ENCODE peak calls at places on chromosomes 7 and 10, in eight cellular contexts. One of them, this sample, is unnamed.

GRCh38 chr7:127527561-127527960 is 57.8 kb downstream of the GCC1 start:
- DNase-seq in heart left ventricle: no peak
- DNase-seq in Panc1: no peak
- DNase-seq in foreskin keratinocyte: no peak
- DNase-seq in stomach: no peak
- DNase-seq in nephron progenitor cell: no peak
- DNase-seq in dorsolateral prefrontal cortex: no peak
- DNase-seq in gastrocnemius medialis: no peak
- DNase-seq in this sample: no peak

GRCh38 chr10:102072867-102073527 is 7.8 kb downstream of the HPS6 start:
- DNase-seq in heart left ventricle: peak
- DNase-seq in Panc1: peak
- DNase-seq in foreskin keratinocyte: no peak
- DNase-seq in stomach: peak
- DNase-seq in nephron progenitor cell: peak
- DNase-seq in dorsolateral prefrontal cortex: peak
- DNase-seq in gastrocnemius medialis: peak
- DNase-seq in this sample: peak

GRCh38 chr7:93228302-93228701 is 2.0 kb upstream of the HEPACAM2 start:
- DNase-seq in heart left ventricle: no peak
- DNase-seq in Panc1: peak
- DNase-seq in foreskin keratinocyte: peak
- DNase-seq in stomach: no peak
- DNase-seq in nephron progenitor cell: peak
- DNase-seq in dorsolateral prefrontal cortex: no peak
- DNase-seq in gastrocnemius medialis: no peak
- DNase-seq in this sample: peak

GRCh38 chr10:27710009-27710408 is 35.6 kb downstream of the MKX start:
- DNase-seq in heart left ventricle: no peak
- DNase-seq in Panc1: no peak
- DNase-seq in foreskin keratinocyte: no peak
- DNase-seq in stomach: no peak
- DNase-seq in nephron progenitor cell: no peak
- DNase-seq in dorsolateral prefrontal cortex: no peak
- DNase-seq in gastrocnemius medialis: no peak
- DNase-seq in this sample: no peak

GRCh38 chr10:88960854-88961253 is 8.3 kb upstream of the ACTA2 start:
- DNase-seq in heart left ventricle: no peak
- DNase-seq in Panc1: no peak
- DNase-seq in foreskin keratinocyte: no peak
- DNase-seq in stomach: no peak
- DNase-seq in nephron progenitor cell: no peak
- DNase-seq in dorsolateral prefrontal cortex: no peak
- DNase-seq in gastrocnemius medialis: no peak
- DNase-seq in this sample: no peak

GRCh38 chr10:90917968-90918318 is 2.9 kb downstream of the ANKRD1 start:
- DNase-seq in heart left ventricle: no peak
- DNase-seq in Panc1: no peak
- DNase-seq in foreskin keratinocyte: no peak
- DNase-seq in stomach: no peak
- DNase-seq in nephron progenitor cell: no peak
- DNase-seq in dorsolateral prefrontal cortex: no peak
- DNase-seq in gastrocnemius medialis: no peak
- DNase-seq in this sample: no peak

GRCh38 chr10:82813856-82814255 is 938.9 kb downstream of the NRG3 start:
- DNase-seq in heart left ventricle: no peak
- DNase-seq in Panc1: no peak
- DNase-seq in foreskin keratinocyte: no peak
- DNase-seq in stomach: peak
- DNase-seq in nephron progenitor cell: no peak
- DNase-seq in dorsolateral prefrontal cortex: no peak
- DNase-seq in gastrocnemius medialis: no peak
- DNase-seq in this sample: no peak

GRCh38 chr7:155007947-155008346 is 5.0 kb upstream of the PAXIP1 start:
- DNase-seq in heart left ventricle: no peak
- DNase-seq in Panc1: peak
- DNase-seq in foreskin keratinocyte: no peak
- DNase-seq in stomach: no peak
- DNase-seq in nephron progenitor cell: no peak
- DNase-seq in dorsolateral prefrontal cortex: no peak
- DNase-seq in gastrocnemius medialis: no peak
- DNase-seq in this sample: no peak

GRCh38 chr7:20798081-20798693 is 11.5 kb upstream of the SP8 start:
- DNase-seq in heart left ventricle: peak
- DNase-seq in Panc1: no peak
- DNase-seq in foreskin keratinocyte: no peak
- DNase-seq in stomach: peak
- DNase-seq in nephron progenitor cell: peak
- DNase-seq in dorsolateral prefrontal cortex: no peak
- DNase-seq in gastrocnemius medialis: no peak
- DNase-seq in this sample: peak

GRCh38 chr7:42915356-42915755 is 3.5 kb upstream of the C7orf25 start:
- DNase-seq in heart left ventricle: no peak
- DNase-seq in Panc1: no peak
- DNase-seq in foreskin keratinocyte: no peak
- DNase-seq in stomach: no peak
- DNase-seq in nephron progenitor cell: no peak
- DNase-seq in dorsolateral prefrontal cortex: no peak
- DNase-seq in gastrocnemius medialis: no peak
- DNase-seq in this sample: no peak

GRCh38 chr10:97280783-97281182 is 11.7 kb downstream of the ARHGAP19 start:
- DNase-seq in heart left ventricle: no peak
- DNase-seq in Panc1: no peak
- DNase-seq in foreskin keratinocyte: no peak
- DNase-seq in stomach: no peak
- DNase-seq in nephron progenitor cell: no peak
- DNase-seq in dorsolateral prefrontal cortex: no peak
- DNase-seq in gastrocnemius medialis: no peak
- DNase-seq in this sample: no peak

GRCh38 chr7:79090543-79090942 is 362.9 kb downstream of the MAGI2 start:
- DNase-seq in heart left ventricle: no peak
- DNase-seq in Panc1: no peak
- DNase-seq in foreskin keratinocyte: peak
- DNase-seq in stomach: no peak
- DNase-seq in nephron progenitor cell: no peak
- DNase-seq in dorsolateral prefrontal cortex: no peak
- DNase-seq in gastrocnemius medialis: no peak
- DNase-seq in this sample: no peak

DNA sequence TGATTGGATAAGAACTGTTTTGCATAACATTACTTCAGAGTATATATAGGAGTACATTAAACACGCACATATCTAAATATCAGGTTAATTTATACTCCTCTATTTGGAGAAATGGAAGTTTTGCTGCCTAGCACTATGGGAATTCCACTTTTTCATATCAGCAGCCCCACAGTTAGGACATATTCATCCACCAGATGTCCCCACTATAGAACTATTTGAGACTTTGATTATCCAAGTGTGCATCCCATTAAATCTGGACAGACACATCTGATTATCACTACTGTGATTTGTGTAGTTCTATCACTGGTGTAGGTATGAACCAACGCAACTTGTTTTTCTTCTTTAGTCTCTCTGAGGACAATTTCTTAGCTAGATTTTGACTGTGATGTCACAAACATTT is 345.7 kb downstream of the THSD7A start:
- DNase-seq in heart left ventricle: no peak
- DNase-seq in Panc1: no peak
- DNase-seq in foreskin keratinocyte: no peak
- DNase-seq in stomach: no peak
- DNase-seq in nephron progenitor cell: no peak
- DNase-seq in dorsolateral prefrontal cortex: no peak
- DNase-seq in gastrocnemius medialis: no peak
- DNase-seq in this sample: no peak
- TF ChIP-seq CTCF in heart left ventricle: peak
- TF ChIP-seq CTCF in Panc1: peak
- TF ChIP-seq CTCF in foreskin keratinocyte: peak
- TF ChIP-seq CTCF in stomach: no peak
- TF ChIP-seq CTCF in nephron progenitor cell: no peak
- TF ChIP-seq CTCF in dorsolateral prefrontal cortex: no peak
- TF ChIP-seq CTCF in gastrocnemius medialis: no peak
- TF ChIP-seq CTCF in this sample: no peak

DNA sequence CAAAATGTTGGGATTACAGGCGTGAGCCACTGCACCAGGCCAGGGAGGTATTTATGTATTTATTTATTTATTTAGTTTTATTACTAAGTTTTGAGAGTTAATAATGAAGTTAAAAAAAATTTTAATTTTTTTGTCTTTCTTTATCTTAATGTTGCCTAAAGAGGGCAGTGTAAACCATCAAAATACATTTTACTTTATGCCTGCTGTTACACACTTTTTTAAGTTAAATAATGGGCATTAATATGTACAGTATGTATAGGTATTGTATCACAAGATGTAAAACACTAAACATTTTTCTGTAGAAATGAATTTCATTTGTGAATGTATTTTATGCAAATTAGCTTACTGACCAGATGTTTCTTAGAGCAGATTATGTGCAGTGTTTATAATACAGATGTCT is 129.4 kb downstream of the AASS start:
- DNase-seq in heart left ventricle: no peak
- DNase-seq in Panc1: no peak
- DNase-seq in foreskin keratinocyte: no peak
- DNase-seq in stomach: no peak
- DNase-seq in nephron progenitor cell: no peak
- DNase-seq in dorsolateral prefrontal cortex: no peak
- DNase-seq in gastrocnemius medialis: no peak
- DNase-seq in this sample: no peak
- TF ChIP-seq CTCF in heart left ventricle: no peak
- TF ChIP-seq CTCF in Panc1: no peak
- TF ChIP-seq CTCF in foreskin keratinocyte: peak
- TF ChIP-seq CTCF in stomach: no peak
- TF ChIP-seq CTCF in nephron progenitor cell: peak
- TF ChIP-seq CTCF in dorsolateral prefrontal cortex: peak
- TF ChIP-seq CTCF in gastrocnemius medialis: no peak
- TF ChIP-seq CTCF in this sample: no peak

DNA sequence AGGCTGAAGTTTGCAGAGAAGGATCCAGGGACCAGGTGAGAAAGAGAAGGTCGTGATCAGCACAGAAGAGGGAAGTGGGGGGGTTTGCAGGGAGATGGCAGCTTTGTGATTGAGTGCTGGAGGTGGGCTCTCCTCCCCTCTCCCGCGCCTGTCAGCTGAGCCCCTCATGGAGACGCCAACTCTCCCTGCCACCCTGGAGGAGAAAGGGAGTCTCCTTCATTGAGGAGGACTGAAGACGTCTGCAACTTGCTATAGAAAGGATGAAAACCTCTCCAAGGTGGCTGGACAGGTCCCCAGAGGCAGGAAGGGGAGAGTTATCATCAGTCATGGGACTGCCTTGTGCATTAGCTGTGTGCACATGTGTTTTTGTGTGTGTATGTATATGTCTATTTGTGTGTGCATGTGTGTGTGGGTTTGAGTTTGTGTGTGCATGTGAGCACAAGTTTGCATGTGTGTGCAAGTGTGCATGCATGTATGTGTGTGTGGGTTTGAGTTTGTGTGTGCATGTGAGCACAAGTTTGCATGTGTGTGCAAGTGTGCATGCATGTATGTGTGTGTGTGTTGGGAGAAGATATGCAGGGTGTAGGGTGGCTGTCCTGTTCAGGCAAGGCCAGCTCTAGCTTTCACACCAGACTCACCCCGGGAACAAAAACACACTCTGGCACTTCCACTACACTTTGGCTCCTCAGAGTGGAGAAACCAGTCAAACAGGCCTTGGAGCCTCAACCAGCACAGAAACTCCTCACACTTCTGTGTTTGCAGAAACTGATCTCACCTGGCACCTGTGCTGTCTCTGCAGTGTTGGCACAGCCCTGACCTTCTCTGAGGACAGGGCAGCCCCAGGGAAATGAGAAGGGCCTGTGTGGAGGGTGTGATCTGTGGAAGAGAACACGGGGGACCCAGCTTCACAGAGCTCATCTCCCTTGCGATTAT is 3.8 kb upstream of the CALML5 start:
- DNase-seq in heart left ventricle: no peak
- DNase-seq in Panc1: no peak
- DNase-seq in foreskin keratinocyte: peak
- DNase-seq in stomach: peak
- DNase-seq in nephron progenitor cell: no peak
- DNase-seq in dorsolateral prefrontal cortex: no peak
- DNase-seq in gastrocnemius medialis: no peak
- DNase-seq in this sample: no peak
- TF ChIP-seq CTCF in heart left ventricle: no peak
- TF ChIP-seq CTCF in Panc1: no peak
- TF ChIP-seq CTCF in foreskin keratinocyte: peak
- TF ChIP-seq CTCF in stomach: no peak
- TF ChIP-seq CTCF in nephron progenitor cell: no peak
- TF ChIP-seq CTCF in dorsolateral prefrontal cortex: no peak
- TF ChIP-seq CTCF in gastrocnemius medialis: no peak
- TF ChIP-seq CTCF in this sample: no peak

GRCh38 chr7:121372376-121373024 is 23.6 kb downstream of the FAM3C start:
- DNase-seq in heart left ventricle: no peak
- DNase-seq in Panc1: no peak
- DNase-seq in foreskin keratinocyte: no peak
- DNase-seq in stomach: no peak
- DNase-seq in nephron progenitor cell: no peak
- DNase-seq in dorsolateral prefrontal cortex: no peak
- DNase-seq in gastrocnemius medialis: no peak
- DNase-seq in this sample: peak

GRCh38 chr7:121369462-121369861 is 26.6 kb downstream of the FAM3C start:
- DNase-seq in heart left ventricle: no peak
- DNase-seq in Panc1: no peak
- DNase-seq in foreskin keratinocyte: no peak
- DNase-seq in stomach: no peak
- DNase-seq in nephron progenitor cell: no peak
- DNase-seq in dorsolateral prefrontal cortex: no peak
- DNase-seq in gastrocnemius medialis: no peak
- DNase-seq in this sample: peak

GRCh38 chr7:121371367-121371766 is 24.7 kb downstream of the FAM3C start:
- DNase-seq in heart left ventricle: no peak
- DNase-seq in Panc1: no peak
- DNase-seq in foreskin keratinocyte: no peak
- DNase-seq in stomach: no peak
- DNase-seq in nephron progenitor cell: no peak
- DNase-seq in dorsolateral prefrontal cortex: no peak
- DNase-seq in gastrocnemius medialis: no peak
- DNase-seq in this sample: no peak

GRCh38 chr7:121376982-121377381 is 19.1 kb downstream of the FAM3C start:
- DNase-seq in heart left ventricle: no peak
- DNase-seq in Panc1: no peak
- DNase-seq in foreskin keratinocyte: no peak
- DNase-seq in stomach: no peak
- DNase-seq in nephron progenitor cell: no peak
- DNase-seq in dorsolateral prefrontal cortex: no peak
- DNase-seq in gastrocnemius medialis: no peak
- DNase-seq in this sample: no peak

DNA sequence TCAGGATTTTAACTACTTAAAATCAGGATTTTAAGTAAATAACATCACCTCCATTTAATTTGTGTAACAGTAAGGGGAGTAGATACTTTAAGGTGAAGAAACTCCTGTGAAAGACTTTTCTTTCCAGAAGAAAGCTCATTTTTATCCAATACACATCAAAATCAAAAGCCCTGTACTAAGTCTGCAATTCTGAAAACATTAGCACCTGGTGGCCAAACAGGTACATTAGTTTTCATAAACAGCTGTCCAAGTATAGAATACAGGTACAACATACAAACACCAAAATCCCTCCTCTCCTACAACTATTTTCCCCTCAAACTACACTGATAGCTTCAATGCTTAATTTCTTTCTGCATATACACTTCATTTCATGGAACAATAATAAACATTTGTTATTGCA is 22.9 kb downstream of the FAM3C start:
- DNase-seq in heart left ventricle: no peak
- DNase-seq in Panc1: no peak
- DNase-seq in foreskin keratinocyte: no peak
- DNase-seq in stomach: no peak
- DNase-seq in nephron progenitor cell: no peak
- DNase-seq in dorsolateral prefrontal cortex: no peak
- DNase-seq in gastrocnemius medialis: no peak
- DNase-seq in this sample: no peak
- TF ChIP-seq CTCF in heart left ventricle: no peak
- TF ChIP-seq CTCF in Panc1: no peak
- TF ChIP-seq CTCF in foreskin keratinocyte: peak
- TF ChIP-seq CTCF in stomach: no peak
- TF ChIP-seq CTCF in nephron progenitor cell: no peak
- TF ChIP-seq CTCF in dorsolateral prefrontal cortex: no peak
- TF ChIP-seq CTCF in gastrocnemius medialis: no peak
- TF ChIP-seq CTCF in this sample: no peak